ENCODE peak calls at places on chromosomes 2 and 18, in six cellular contexts. I, S, W, C, J and D are unnamed samples.

GRCh38 chr2:98654702-98655488 is 46.5 kb downstream of the UNC50 start:
- DNase-seq in J (no peak), S (no peak), I (no peak), C (no peak), W (no peak), D (no peak)

GRCh38 chr2:204871246-204871953 is 326.1 kb downstream of the PARD3B start:
- DNase-seq in W (peak; percentile 28), C (no peak), I (peak; percentile 46), J (peak; percentile 69), S (peak; percentile 69), D (no peak)

GRCh38 chr2:20631617-20632307 is 19.1 kb downstream of the HS1BP3 start:
- DNase-seq in J (no peak), I (no peak), C (no peak), W (no peak), S (no peak), D (no peak)

GRCh38 chr2:28393115-28393836 is 618 bp downstream of the FOSL2 start:
- DNase-seq in C (no peak), W (peak; percentile 72), S (peak; percentile 81), J (peak; percentile 66), I (peak; percentile 63), D (peak; percentile 41)

GRCh38 chr2:122451040-122451439 is 695.6 kb downstream of the TSN start:
- DNase-seq in J (peak; percentile 35), I (peak; percentile 50), S (peak; percentile 59), C (no peak), W (peak; percentile 30), D (no peak)

GRCh38 chr18:44856157-44856556 is 175.5 kb downstream of the SETBP1 start:
- DNase-seq in S (no peak), W (no peak), J (no peak), I (peak; percentile 75), C (no peak), D (no peak)

GRCh38 chr2:234863043-234863934 is 88.5 kb upstream of the SH3BP4 start:
- DNase-seq in J (peak; percentile 68), S (peak; percentile 82), C (no peak), I (peak; percentile 91), W (no peak), D (no peak)

GRCh38 chr2:240255811-240256703 is 115.6 kb upstream of the OTOS start:
- DNase-seq in J (no peak), S (no peak), W (peak; percentile 57), I (peak; percentile 85), C (no peak), D (no peak)

GRCh38 chr18:25310045-25310444 is 41.9 kb downstream of the ZNF521 start:
- DNase-seq in S (peak; percentile 46), J (peak; percentile 40), W (peak; percentile 24), I (peak; percentile 29), C (no peak), D (no peak)

GRCh38 chr2:222361787-222362186 is 62.6 kb upstream of the SGPP2 start:
- DNase-seq in I (no peak), W (no peak), S (no peak), J (no peak), C (no peak), D (no peak)

GRCh38 chr2:75276093-75277055 is 77.1 kb upstream of the TACR1 start:
- DNase-seq in W (no peak), C (no peak), I (peak; percentile 78), S (peak; percentile 36), J (peak; percentile 43), D (no peak)

GRCh38 chr2:24816404-24816803 is 23.2 kb downstream of the CENPO start:
- DNase-seq in J (no peak), I (no peak), S (no peak), C (no peak), W (no peak), D (no peak)

GRCh38 chr2:23651187-23651983 is 266.4 kb downstream of the KLHL29 start:
- DNase-seq in S (peak; percentile 69), I (peak; percentile 86), J (peak; percentile 72), W (no peak), C (no peak), D (no peak)

GRCh38 chr2:2590796-2591541 is 259.9 kb upstream of the MYT1L start:
- DNase-seq in J (no peak), W (no peak), I (no peak), C (no peak), S (no peak), D (no peak)

GRCh38 chr2:230441188-230441897 is 25.3 kb downstream of the SP100 start:
- DNase-seq in W (no peak), C (no peak), I (no peak), J (peak; percentile 83), S (peak; percentile 72), D (no peak)

GRCh38 chr2:158761626-158762025 is 33.5 kb upstream of the DAPL1 start:
- DNase-seq in W (no peak), J (peak; percentile 85), C (no peak), I (peak; percentile 100), S (no peak), D (no peak)

GRCh38 chr2:158796606-158797005 is 1.5 kb downstream of the DAPL1 start:
- DNase-seq in S (no peak), W (no peak), C (no peak), I (no peak), J (no peak), D (no peak)

GRCh38 chr2:102224824-102225739 is 38.3 kb downstream of the IL1RL2 start:
- DNase-seq in S (no peak), J (no peak), C (no peak), I (peak; percentile 69), W (no peak), D (no peak)

GRCh38 chr2:54728669-54729120 is 5.2 kb downstream of the EML6 start:
- DNase-seq in W (no peak), I (peak; percentile 78), J (peak; percentile 85), C (no peak), S (peak; percentile 57), D (no peak)

GRCh38 chr2:120803764-120804335 is 68.2 kb downstream of the GLI2 start:
- DNase-seq in C (peak; percentile 4), I (peak; percentile 51), S (no peak), W (no peak), J (no peak), D (no peak)

GRCh38 chr2:75064691-75065396 is 106.4 kb downstream of the POLE4 start:
- DNase-seq in I (peak; percentile 70), W (peak; percentile 64), C (peak; percentile 27), S (peak; percentile 71), J (peak; percentile 29), D (no peak)

GRCh38 chr2:127079358-127079920 is 27.5 kb downstream of the BIN1 start:
- DNase-seq in J (no peak), W (no peak), I (no peak), C (no peak), S (no peak), D (no peak)

GRCh38 chr2:65630643-65631042 is 198.2 kb upstream of the SPRED2 start:
- DNase-seq in J (peak; percentile 80), W (no peak), C (no peak), S (peak; percentile 71), I (peak; percentile 75), D (peak; percentile 53)

GRCh38 chr18:58615150-58616132 is 13.4 kb downstream of the ALPK2 start:
- DNase-seq in I (peak; percentile 40), S (no peak), W (no peak), C (peak; percentile 83), J (no peak), D (peak; percentile 67)

GRCh38 chr2:170076189-170076588 is 101.8 kb upstream of the MYO3B start:
- DNase-seq in S (no peak), I (no peak), W (no peak), C (peak; percentile 25), J (no peak), D (no peak)

GRCh38 chr18:73897517-73897916 is 250.1 kb downstream of the FBXO15 start:
- DNase-seq in I (no peak), S (no peak), J (no peak), W (no peak), C (no peak), D (no peak)

GRCh38 chr2:106197878-106198277 is 3.8 kb upstream of the UXS1 start:
- DNase-seq in S (peak; percentile 97), C (no peak), I (peak; percentile 13), J (peak; percentile 100), W (no peak), D (no peak)

GRCh38 chr18:10135302-10135926 is 221.6 kb downstream of the VAPA start:
- DNase-seq in C (no peak), I (no peak), J (no peak), S (no peak), W (no peak), D (no peak)

GRCh38 chr18:10134204-10134603 is 220.4 kb downstream of the VAPA start:
- DNase-seq in I (no peak), J (no peak), S (no peak), W (no peak), C (no peak), D (no peak)

GRCh38 chr18:10131036-10131774 is 217.4 kb downstream of the VAPA start:
- DNase-seq in C (no peak), S (no peak), I (peak; percentile 36), W (peak; percentile 40), J (no peak), D (no peak)

GRCh38 chr18:10131783-10132381 is 218.1 kb downstream of the VAPA start:
- DNase-seq in J (no peak), S (no peak), W (peak; percentile 62), C (no peak), I (no peak), D (no peak)

DNA sequence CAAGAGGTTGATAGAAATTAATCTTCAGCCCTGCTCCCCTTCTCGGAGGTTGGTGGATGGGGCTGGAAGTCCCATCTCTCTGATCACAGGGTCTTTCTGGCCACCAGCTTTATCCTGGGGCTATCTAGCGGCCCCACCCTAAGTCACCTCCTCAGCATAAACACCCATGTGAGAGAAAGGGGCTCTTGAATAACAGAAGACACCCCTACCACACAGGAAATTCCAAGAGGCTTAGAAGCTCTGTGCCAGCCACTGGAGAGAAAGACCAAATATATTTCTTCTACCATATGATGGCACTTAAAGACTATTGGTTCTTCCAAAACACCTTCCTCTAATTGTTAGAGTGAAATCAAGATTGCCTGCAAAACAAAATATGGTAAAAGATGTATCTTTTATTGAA is 219.7 kb downstream of the VAPA start:
- DNase-seq in C (no peak), W (no peak), S (no peak), J (no peak), I (no peak), D (no peak)
- TF ChIP-seq CTCF in C (no peak), W (no peak), S (no peak), J (no peak), I (no peak), D (no peak)

GRCh38 chr2:183248866-183249567 is 124.8 kb downstream of the NUP35 start:
- DNase-seq in J (peak; percentile 33), C (no peak), S (peak; percentile 54), W (peak; percentile 27), I (peak; percentile 56), D (no peak)
- TF ChIP-seq CTCF in J (peak; percentile 61), C (peak; percentile 26), S (peak; percentile 38), W (peak; percentile 72), I (peak; percentile 43), D (peak; percentile 26)

GRCh38 chr2:232230557-232230956 is 148.0 kb upstream of the ALPP start:
- DNase-seq in S (peak; percentile 10), I (peak; percentile 46), W (peak; percentile 63), J (no peak), C (no peak), D (no peak)
- TF ChIP-seq CTCF in S (no peak), I (peak; percentile 25), W (peak; percentile 56), J (peak; percentile 17), C (peak; percentile 71), D (no peak)

DNA sequence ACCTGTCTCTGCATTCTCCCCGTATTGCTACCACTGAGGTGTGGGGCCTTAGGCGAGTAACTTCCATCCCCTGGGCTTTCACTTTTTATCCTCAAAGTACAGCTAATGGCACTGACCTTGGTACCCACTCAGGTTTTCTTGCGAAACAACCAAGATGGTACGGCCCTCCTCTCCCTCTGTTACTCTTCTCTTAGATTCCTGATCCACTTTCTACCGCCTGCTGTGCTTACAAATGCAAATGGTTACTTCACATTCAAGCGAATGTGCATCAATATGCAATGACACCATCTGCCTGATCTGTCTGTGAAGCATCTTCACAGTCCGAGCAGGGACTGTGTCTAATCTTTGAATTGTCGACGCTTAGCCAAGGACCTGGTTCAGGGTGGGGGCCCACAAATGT is 112.2 kb downstream of the TRIB2 start:
- DNase-seq in I (no peak), S (no peak), W (peak; percentile 11), C (no peak), J (no peak), D (no peak)
- TF ChIP-seq CTCF in I (no peak), S (no peak), W (no peak), C (no peak), J (no peak), D (no peak)